ENCODE peak calls at places on chromosomes 4 and X, in seven cellular contexts. C, D, I, Z, P, G and K are unnamed samples.
A peak's percentile ranks its signal among the peaks of the same experiment; 100 is the strongest.

GRCh38 chr4:174423257-174423944 is 98.9 kb downstream of the HPGD start:
- DNase-seq in C (no peak), D (peak; percentile 32), I (no peak), Z (peak; percentile 98), P (no peak), G (peak; percentile 41), K (peak; percentile 34)

GRCh38 chrX:153762636-153763173 is 1.3 kb upstream of the PLXNB3 start:
- DNase-seq in C (no peak), D (no peak), I (no peak), Z (no peak), P (no peak), G (no peak), K (no peak)

GRCh38 chrX:14039344-14039743 is 9.7 kb upstream of the GEMIN8 start:
- DNase-seq in C (peak; percentile 66), D (peak; percentile 28), I (peak; percentile 59), Z (no peak), P (no peak), G (peak; percentile 52), K (no peak)

GRCh38 chrX:115588180-115588579 is 27.2 kb downstream of the PLS3 start:
- DNase-seq in C (no peak), D (no peak), I (no peak), Z (no peak), P (no peak), G (no peak), K (no peak)

GRCh38 chrX:65677954-65678469 is 10.6 kb downstream of the MSN start:
- DNase-seq in C (no peak), D (no peak), I (no peak), Z (no peak), P (no peak), G (no peak), K (peak; percentile 26)

GRCh38 chr4:97270051-97270450 is 873.2 kb downstream of the STPG2 start:
- DNase-seq in C (no peak), D (no peak), I (no peak), Z (no peak), P (no peak), G (no peak), K (no peak)

GRCh38 chr4:56637791-56638190 is 43.3 kb downstream of the HOPX start:
- DNase-seq in C (no peak), D (no peak), I (no peak), Z (no peak), P (no peak), G (no peak), K (no peak)

GRCh38 chrX:9352683-9353430 is 112.0 kb upstream of the TBL1X start:
- DNase-seq in C (peak; percentile 94), D (no peak), I (peak; percentile 34), Z (no peak), P (no peak), G (peak; percentile 48), K (no peak)

GRCh38 chr4:143358923-143359694 is 22.4 kb downstream of the GAB1 start:
- DNase-seq in C (peak; percentile 48), D (no peak), I (peak; percentile 91), Z (peak; percentile 90), P (no peak), G (no peak), K (peak; percentile 20)

GRCh38 chr4:27084685-27085356 is 224.2 kb downstream of the STIM2 start:
- DNase-seq in C (peak; percentile 20), D (no peak), I (no peak), Z (no peak), P (peak; percentile 15), G (peak; percentile 54), K (no peak)

GRCh38 chr4:1756079-1756478 is 34.8 kb downstream of the TACC3 start:
- DNase-seq in C (no peak), D (no peak), I (no peak), Z (no peak), P (no peak), G (no peak), K (no peak)

GRCh38 chrX:2596856-2597255 is 94.2 kb upstream of the CD99 start:
- DNase-seq in C (no peak), D (no peak), I (no peak), Z (no peak), P (no peak), G (no peak), K (no peak)

GRCh38 chrX:106397788-106398538 is 213.8 kb upstream of the RADX start:
- DNase-seq in C (peak; percentile 14), D (no peak), I (peak; percentile 7), Z (no peak), P (no peak), G (peak; percentile 25), K (no peak)

GRCh38 chr4:42865572-42866189 is 26.8 kb upstream of the GRXCR1 start:
- DNase-seq in C (peak; percentile 67), D (peak; percentile 32), I (peak; percentile 62), Z (peak; percentile 8), P (peak; percentile 36), G (peak; percentile 62), K (no peak)

GRCh38 chr4:94412019-94413017 is 39.4 kb upstream of the PDLIM5 start:
- DNase-seq in C (no peak), D (peak; percentile 12), I (no peak), Z (peak; percentile 16), P (no peak), G (peak; percentile 10), K (no peak)

GRCh38 chr4:103197765-103198110 is 405 bp downstream of the CENPE start:
- DNase-seq in C (no peak), D (no peak), I (no peak), Z (no peak), P (no peak), G (peak; percentile 4), K (no peak)

GRCh38 chr4:168724960-168725359 is 228.1 kb downstream of the PALLD start:
- DNase-seq in C (no peak), D (no peak), I (no peak), Z (no peak), P (no peak), G (no peak), K (no peak)

GRCh38 chrX:150037041-150037440 is 98.8 kb upstream of the EOLA2 start:
- DNase-seq in C (no peak), D (no peak), I (no peak), Z (no peak), P (no peak), G (no peak), K (no peak)

GRCh38 chr4:10962246-10962645 is 277.7 kb upstream of the CLNK start:
- DNase-seq in C (no peak), D (no peak), I (no peak), Z (no peak), P (no peak), G (no peak), K (no peak)

GRCh38 chr4:153676491-153676890 is 7.6 kb upstream of the TLR2 start:
- DNase-seq in C (no peak), D (no peak), I (no peak), Z (no peak), P (no peak), G (no peak), K (no peak)